ENCODE peak calls at places on chromosome 7, in nine cellular contexts. T is retina, P is fibroblast of pulmonary artery, Y is SK-MEL-5, Q is EH, O is NCI-H345, R is NCI-H2081, C is pancreas, K is Ammon's horn. S is an unnamed sample.

GRCh38 chr7:120033114-120033513 is 239.9 kb upstream of the KCND2 start:
- DNase-seq in R (no peak), O (no peak), P (peak), Q (no peak), K (peak), T (no peak), Y (peak), C (no peak), S (no peak)

GRCh38 chr7:103432713-103433112 is 13.3 kb downstream of the SLC26A5 start:
- DNase-seq in K (no peak), T (no peak), C (no peak), Y (no peak), R (no peak), P (no peak), Q (peak), O (no peak), S (no peak)

GRCh38 chr7:47088329-47089067 is 493.4 kb downstream of the TNS3 start:
- DNase-seq in K (peak), R (peak), Y (peak), Q (peak), P (peak), O (peak), T (peak), C (no peak), S (no peak)

GRCh38 chr7:106312906-106313305 is 28.1 kb upstream of the NAMPT start:
- DNase-seq in P (no peak), R (no peak), C (no peak), O (no peak), T (no peak), Q (peak), Y (no peak), K (no peak), S (no peak)

GRCh38 chr7:137094-137861 is 55.1 kb upstream of the FAM20C start:
- DNase-seq in T (no peak), Q (no peak), K (no peak), Y (no peak), O (no peak), P (no peak), C (no peak), R (no peak), S (no peak)

GRCh38 chr7:37943905-37944736 is 23.7 kb downstream of the EPDR1 start:
- DNase-seq in R (no peak), O (no peak), Q (no peak), C (no peak), Y (peak), T (peak), P (no peak), K (peak), S (no peak)

GRCh38 chr7:50399635-50400034 is 50.5 kb downstream of the FIGNL1 start:
- DNase-seq in Q (no peak), T (no peak), R (no peak), C (no peak), K (no peak), P (no peak), O (peak), Y (no peak), S (no peak)

GRCh38 chr7:157013101-157013500 is 2.6 kb upstream of the MNX1 start:
- DNase-seq in P (no peak), Y (no peak), Q (no peak), K (no peak), O (no peak), R (no peak), T (no peak), C (no peak), S (no peak)